ENCODE peak calls at places on chromosomes 3 and 15, in six cellular contexts. W is GM12891, G is H1, E is K562, V is HepG2, U is GM12878. D is an unnamed sample.

GRCh38 chr3:129382366-129382765 is 46.1 kb downstream of the EFCAB12 start:
- DNase-seq in U (no peak), V (no peak), E (no peak), W (no peak), G (no peak), D (no peak)

GRCh38 chr3:126133606-126134005 is 46.8 kb downstream of the ALDH1L1 start:
- DNase-seq in V (no peak), E (no peak), W (no peak), G (peak; percentile 47), U (no peak), D (no peak)

GRCh38 chr3:79202471-79203143 is 565.2 kb downstream of the ROBO1 start:
- DNase-seq in V (no peak), E (no peak), W (no peak), G (no peak), U (no peak), D (no peak)

GRCh38 chr3:124592658-124593441 is 137.4 kb upstream of the UMPS start:
- DNase-seq in W (no peak), V (no peak), G (peak; percentile 45), E (no peak), U (peak; percentile 70), D (no peak)

GRCh38 chr15:70488002-70488605 is 275.3 kb downstream of the UACA start:
- DNase-seq in W (no peak), V (peak; percentile 29), U (no peak), E (peak; percentile 78), G (peak; percentile 87), D (no peak)

GRCh38 chr15:37099321-37100108 is 834 bp downstream of the MEIS2 start:
- DNase-seq in V (peak; percentile 66), W (no peak), G (no peak), U (no peak), E (peak; percentile 27), D (no peak)

GRCh38 chr3:192862408-192863385 is 55.0 kb downstream of the MB21D2 start:
- DNase-seq in E (no peak), U (no peak), V (no peak), W (no peak), G (no peak), D (no peak)

GRCh38 chr15:96409231-96410138 is 79.0 kb downstream of the NR2F2 start:
- DNase-seq in U (no peak), G (peak; percentile 64), W (no peak), V (peak; percentile 4), E (peak; percentile 45), D (no peak)

GRCh38 chr15:99296386-99296785 is 45.1 kb downstream of the LRRC28 start:
- DNase-seq in V (no peak), W (no peak), G (no peak), U (no peak), E (no peak), D (no peak)

GRCh38 chr3:88263417-88264116 is 113.8 kb downstream of the C3orf38 start:
- DNase-seq in E (no peak), V (no peak), G (no peak), W (no peak), U (no peak), D (no peak)

GRCh38 chr3:59046839-59047238 is 3.0 kb downstream of the CFAP20DC start:
- DNase-seq in G (no peak), W (no peak), V (no peak), E (no peak), U (no peak), D (no peak)

GRCh38 chr3:7444886-7445285 is 584.0 kb downstream of the GRM7 start:
- DNase-seq in G (no peak), U (no peak), V (no peak), E (no peak), W (no peak), D (no peak)

GRCh38 chr3:49641921-49642707 is 32.0 kb upstream of the APEH start:
- DNase-seq in U (no peak), G (no peak), E (no peak), W (no peak), V (no peak), D (no peak)

GRCh38 chr3:47780727-47781325 is 867 bp downstream of the SMARCC1 start:
- DNase-seq in E (no peak), U (no peak), G (no peak), V (peak; percentile 44), W (no peak), D (no peak)

DNA sequence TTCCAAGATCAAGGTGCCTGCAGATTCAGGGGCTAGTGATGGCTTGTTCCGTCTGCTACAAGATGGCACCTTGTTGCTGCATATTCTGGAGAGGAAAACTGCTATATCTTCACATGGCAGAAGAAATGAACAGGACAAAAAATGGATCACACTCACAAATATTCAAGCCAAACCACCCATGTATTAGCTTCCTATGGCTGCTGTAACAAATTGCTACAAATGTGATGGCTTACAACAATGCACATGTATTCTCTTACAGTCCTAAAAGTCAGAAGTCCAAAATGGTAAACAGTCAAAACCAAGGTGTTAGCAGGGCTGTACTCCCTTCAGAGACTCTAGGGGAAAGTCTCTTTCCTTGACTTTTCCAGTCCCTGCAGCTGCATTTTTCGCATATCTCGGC is 55.8 kb downstream of the TRIM42 start:
- DNase-seq in W (no peak), V (no peak), U (no peak), E (no peak), G (no peak), D (no peak)
- TF ChIP-seq TAF1 in W (no peak), V (no peak), U (no peak), E (no peak), G (no peak), D (no peak)

GRCh38 chr15:63044077-63044644 is 1.6 kb downstream of the TPM1 start:
- DNase-seq in E (no peak), V (no peak), U (no peak), W (no peak), G (no peak), D (no peak)

GRCh38 chr15:63044645-63045437 is 2.3 kb downstream of the TPM1 start:
- DNase-seq in V (no peak), W (no peak), U (no peak), G (no peak), E (no peak), D (no peak)

GRCh38 chr15:63041982-63042878 is at the start of gene TPM1:
- DNase-seq in W (peak; percentile 32), U (no peak), G (peak; percentile 88), E (no peak), V (peak; percentile 73), D (no peak)

GRCh38 chr15:63042879-63043340 is 363 bp downstream of the TPM1 start:
- DNase-seq in G (no peak), W (peak; percentile 14), E (no peak), V (no peak), U (no peak), D (no peak)

DNA sequence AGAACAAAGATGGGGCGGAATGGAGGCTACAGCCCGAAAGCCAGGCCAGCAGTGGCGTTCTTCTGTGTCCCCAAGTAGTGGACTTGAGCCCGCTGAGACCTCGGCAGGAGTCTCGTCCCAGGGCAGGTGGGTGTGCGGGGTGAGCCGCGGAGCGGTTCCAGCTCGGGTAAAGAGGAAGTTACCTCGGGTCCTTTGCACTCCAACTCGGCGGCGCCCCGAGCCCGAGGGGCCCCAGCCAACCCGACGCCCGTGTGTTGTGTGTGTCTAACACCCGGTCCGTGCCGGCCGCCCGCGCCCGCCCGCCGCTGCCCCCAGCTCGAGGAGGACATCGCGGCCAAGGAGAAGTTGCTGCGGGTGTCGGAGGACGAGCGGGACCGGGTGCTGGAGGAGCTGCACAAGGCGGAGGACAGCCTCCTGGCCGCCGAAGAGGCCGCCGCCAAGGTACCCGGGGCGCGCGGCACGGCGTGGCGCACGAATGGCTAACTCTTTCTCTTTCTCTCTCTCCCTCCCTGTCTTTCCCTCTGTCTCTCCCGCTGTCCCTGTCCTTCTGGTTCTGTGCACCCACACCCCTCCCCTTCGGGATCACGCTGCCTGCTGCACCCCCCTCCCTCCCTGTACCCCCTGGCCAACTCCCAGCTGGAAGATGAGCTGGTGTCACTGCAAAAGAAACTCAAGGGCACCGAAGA is 987 bp downstream of the TPM1 start:
- DNase-seq in G (no peak), U (no peak), W (peak; percentile 24), E (peak; percentile 16), V (no peak), D (no peak)
- TF ChIP-seq POLR2AphosphoS5 in G (peak; percentile 58), U (no peak), W (no peak), E (no peak), V (no peak), D (no peak)

GRCh38 chr3:72346526-72346926 is 501.7 kb downstream of the SHQ1 start:
- DNase-seq in V (no peak), E (no peak), G (no peak), W (no peak), U (no peak), D (no peak)

GRCh38 chr3:72345237-72345878 is 502.9 kb downstream of the SHQ1 start:
- DNase-seq in G (no peak), U (no peak), W (no peak), V (no peak), E (no peak), D (no peak)

GRCh38 chr3:72348357-72348756 is 499.9 kb downstream of the SHQ1 start:
- DNase-seq in V (no peak), G (no peak), W (no peak), U (no peak), E (no peak), D (no peak)

GRCh38 chr3:72345980-72346379 is 502.3 kb downstream of the SHQ1 start:
- DNase-seq in E (no peak), U (no peak), V (no peak), G (no peak), W (no peak), D (no peak)

GRCh38 chr3:72347819-72348319 is 500.4 kb downstream of the SHQ1 start:
- DNase-seq in E (no peak), V (no peak), G (peak; percentile 78), W (no peak), U (peak; percentile 50), D (peak; percentile 45)
- TF ChIP-seq POLR2A in E (no peak), V (no peak), G (no peak), W (no peak), U (no peak), D (no peak)

GRCh38 chr15:39588531-39589192 is 7.8 kb downstream of the THBS1 start:
- DNase-seq in G (no peak), E (no peak), W (no peak), V (no peak), U (no peak), D (no peak)

GRCh38 chr15:39589193-39589814 is 8.4 kb downstream of the THBS1 start:
- DNase-seq in W (no peak), U (no peak), E (no peak), V (no peak), G (no peak), D (no peak)

GRCh38 chr15:39587291-39587909 is 6.5 kb downstream of the THBS1 start:
- DNase-seq in U (no peak), G (no peak), E (no peak), V (no peak), W (no peak), D (no peak)

GRCh38 chr15:39586387-39587171 is 5.7 kb downstream of the THBS1 start:
- DNase-seq in G (no peak), E (no peak), V (no peak), W (no peak), U (no peak), D (no peak)

DNA sequence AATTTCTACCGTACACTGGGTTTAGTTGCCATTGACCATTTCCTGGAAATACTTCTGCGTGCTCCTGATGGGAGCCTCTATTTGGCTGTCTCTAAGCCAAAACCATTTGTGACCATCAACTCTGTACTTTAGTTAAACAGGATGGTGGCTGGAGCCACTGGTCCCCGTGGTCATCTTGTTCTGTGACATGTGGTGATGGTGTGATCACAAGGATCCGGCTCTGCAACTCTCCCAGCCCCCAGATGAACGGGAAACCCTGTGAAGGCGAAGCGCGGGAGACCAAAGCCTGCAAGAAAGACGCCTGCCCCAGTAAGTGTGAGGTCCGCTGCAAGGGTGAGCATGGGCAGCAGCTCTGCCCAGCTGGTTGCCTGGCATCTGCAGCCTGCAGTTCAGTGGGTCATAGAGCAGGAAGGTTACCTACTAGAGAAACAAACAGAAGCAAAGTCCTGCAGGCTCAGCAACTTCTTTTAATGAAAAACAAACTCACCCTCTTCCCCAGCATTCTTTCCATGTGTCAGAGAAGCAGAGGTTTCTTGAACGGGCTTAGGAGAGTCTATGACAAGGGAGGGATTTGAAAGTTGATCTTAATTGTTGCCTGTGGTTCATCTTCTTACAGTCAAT is 7.1 kb downstream of the THBS1 start:
- DNase-seq in V (no peak), W (no peak), U (no peak), G (no peak), E (no peak), D (no peak)
- TF ChIP-seq TAF1 in V (no peak), W (no peak), U (no peak), G (no peak), E (no peak), D (no peak)

D was measured in GM12892.